ENCODE peak calls at places on chromosomes 16 and 17, in four cellular contexts. D is ELR, Y is dermis blood vessel endothelial cell, V is glomerular endothelial cell. H is an unnamed sample.

GRCh38 chr17:21353326-21354010 is 22.7 kb upstream of the KCNJ12 start:
- DNase-seq in V (no peak), Y (no peak), D (no peak), H (no peak)

GRCh38 chr16:12257926-12258561 is 281.5 kb downstream of the SNX29 start:
- DNase-seq in V (no peak), Y (no peak), D (peak), H (no peak)

GRCh38 chr16:58024673-58025350 is 742 bp upstream of the MMP15 start:
- DNase-seq in D (no peak), Y (peak), V (no peak), H (no peak)

GRCh38 chr17:74833501-74834361 is 26.0 kb downstream of the GRIN2C start:
- DNase-seq in V (no peak), D (peak), Y (no peak), H (peak)

GRCh38 chr16:50305441-50306061 is 39.2 kb downstream of the ADCY7 start:
- DNase-seq in D (no peak), V (no peak), Y (no peak), H (no peak)

GRCh38 chr17:80593171-80593570 is 48.5 kb downstream of the RPTOR start:
- DNase-seq in Y (no peak), V (no peak), D (no peak), H (no peak)

GRCh38 chr16:15576960-15577958 is 65.7 kb downstream of the MARF1 start:
- DNase-seq in D (no peak), V (no peak), Y (no peak), H (no peak)

GRCh38 chr17:55580596-55581133 is 69.4 kb upstream of the SMIM36 start:
- DNase-seq in Y (no peak), D (no peak), V (no peak), H (no peak)

H was measured in SW 1271.